ENCODE peak calls at places on chromosomes 7 and 10, in six cellular contexts. One of them, this sample, is unnamed.

GRCh38 chr7:132577206-132578049 is 1.2 kb upstream of the PLXNA4 start:
- DNase-seq in esophagus squamous epithelium: no peak
- DNase-seq in NB4: peak; percentile 44
- DNase-seq in spleen: no peak
- DNase-seq in Peyer's patch: peak; percentile 49
- DNase-seq in transverse colon: peak; percentile 42
- DNase-seq in this sample: peak; percentile 43

GRCh38 chr7:153099235-153099634 is 339.7 kb downstream of the ACTR3B start:
- DNase-seq in esophagus squamous epithelium: no peak
- DNase-seq in NB4: no peak
- DNase-seq in spleen: no peak
- DNase-seq in Peyer's patch: no peak
- DNase-seq in transverse colon: no peak
- DNase-seq in this sample: no peak

GRCh38 chr10:56874950-56875349 is 513.9 kb upstream of the ZWINT start:
- DNase-seq in esophagus squamous epithelium: no peak
- DNase-seq in NB4: no peak
- DNase-seq in spleen: no peak
- DNase-seq in Peyer's patch: no peak
- DNase-seq in transverse colon: no peak
- DNase-seq in this sample: no peak

GRCh38 chr10:85105614-85106013 is 777.2 kb downstream of the CCSER2 start:
- DNase-seq in esophagus squamous epithelium: no peak
- DNase-seq in NB4: peak; percentile 3
- DNase-seq in spleen: no peak
- DNase-seq in Peyer's patch: no peak
- DNase-seq in transverse colon: no peak
- DNase-seq in this sample: no peak

GRCh38 chr10:89474452-89474851 is 60.1 kb downstream of the IFIT5 start:
- DNase-seq in esophagus squamous epithelium: no peak
- DNase-seq in NB4: no peak
- DNase-seq in spleen: no peak
- DNase-seq in Peyer's patch: no peak
- DNase-seq in transverse colon: no peak
- DNase-seq in this sample: no peak

GRCh38 chr7:29865526-29865925 is 59.2 kb downstream of the WIPF3 start:
- DNase-seq in esophagus squamous epithelium: no peak
- DNase-seq in NB4: no peak
- DNase-seq in spleen: no peak
- DNase-seq in Peyer's patch: no peak
- DNase-seq in transverse colon: no peak
- DNase-seq in this sample: no peak

GRCh38 chr7:92932450-92932849 is 96.1 kb upstream of the CDK6 start:
- DNase-seq in esophagus squamous epithelium: no peak
- DNase-seq in NB4: peak; percentile 25
- DNase-seq in spleen: no peak
- DNase-seq in Peyer's patch: no peak
- DNase-seq in transverse colon: no peak
- DNase-seq in this sample: no peak

GRCh38 chr10:70169661-70170364 is 501 bp downstream of the SAR1A start:
- DNase-seq in esophagus squamous epithelium: no peak
- DNase-seq in NB4: peak; percentile 48
- DNase-seq in spleen: no peak
- DNase-seq in Peyer's patch: no peak
- DNase-seq in transverse colon: no peak
- DNase-seq in this sample: no peak

GRCh38 chr10:5284311-5285057 is 80.3 kb upstream of the UCN3 start:
- DNase-seq in esophagus squamous epithelium: no peak
- DNase-seq in NB4: peak; percentile 86
- DNase-seq in spleen: no peak
- DNase-seq in Peyer's patch: no peak
- DNase-seq in transverse colon: no peak
- DNase-seq in this sample: no peak

GRCh38 chr10:12594448-12594944 is 245.1 kb downstream of the CAMK1D start:
- DNase-seq in esophagus squamous epithelium: no peak
- DNase-seq in NB4: no peak
- DNase-seq in spleen: no peak
- DNase-seq in Peyer's patch: peak; percentile 77
- DNase-seq in transverse colon: peak; percentile 35
- DNase-seq in this sample: peak; percentile 68

GRCh38 chr7:106640368-106641141 is 20.4 kb downstream of the CCDC71L start:
- DNase-seq in esophagus squamous epithelium: no peak
- DNase-seq in NB4: no peak
- DNase-seq in spleen: no peak
- DNase-seq in Peyer's patch: no peak
- DNase-seq in transverse colon: no peak
- DNase-seq in this sample: no peak

GRCh38 chr10:7484456-7485266 is 73.8 kb upstream of the SFMBT2 start:
- DNase-seq in esophagus squamous epithelium: no peak
- DNase-seq in NB4: peak; percentile 71
- DNase-seq in spleen: no peak
- DNase-seq in Peyer's patch: peak; percentile 83
- DNase-seq in transverse colon: peak; percentile 40
- DNase-seq in this sample: no peak

GRCh38 chr7:155462163-155462735 is 4.3 kb downstream of the EN2 start:
- DNase-seq in esophagus squamous epithelium: no peak
- DNase-seq in NB4: no peak
- DNase-seq in spleen: peak; percentile 56
- DNase-seq in Peyer's patch: no peak
- DNase-seq in transverse colon: no peak
- DNase-seq in this sample: no peak

GRCh38 chr10:24041030-24041429 is 167.9 kb upstream of the KIAA1217 start:
- DNase-seq in esophagus squamous epithelium: no peak
- DNase-seq in NB4: no peak
- DNase-seq in spleen: no peak
- DNase-seq in Peyer's patch: no peak
- DNase-seq in transverse colon: no peak
- DNase-seq in this sample: no peak

GRCh38 chr10:21368728-21369425 is 156.6 kb downstream of the SKIDA1 start:
- DNase-seq in esophagus squamous epithelium: no peak
- DNase-seq in NB4: no peak
- DNase-seq in spleen: no peak
- DNase-seq in Peyer's patch: no peak
- DNase-seq in transverse colon: no peak
- DNase-seq in this sample: no peak

GRCh38 chr10:132402781-132403241 is 5.8 kb downstream of the PWWP2B start:
- DNase-seq in esophagus squamous epithelium: no peak
- DNase-seq in NB4: no peak
- DNase-seq in spleen: peak; percentile 76
- DNase-seq in Peyer's patch: no peak
- DNase-seq in transverse colon: no peak
- DNase-seq in this sample: no peak

GRCh38 chr7:140205600-140205999 is 28.8 kb upstream of the KDM7A start:
- DNase-seq in esophagus squamous epithelium: no peak
- DNase-seq in NB4: no peak
- DNase-seq in spleen: no peak
- DNase-seq in Peyer's patch: no peak
- DNase-seq in transverse colon: no peak
- DNase-seq in this sample: no peak

DNA sequence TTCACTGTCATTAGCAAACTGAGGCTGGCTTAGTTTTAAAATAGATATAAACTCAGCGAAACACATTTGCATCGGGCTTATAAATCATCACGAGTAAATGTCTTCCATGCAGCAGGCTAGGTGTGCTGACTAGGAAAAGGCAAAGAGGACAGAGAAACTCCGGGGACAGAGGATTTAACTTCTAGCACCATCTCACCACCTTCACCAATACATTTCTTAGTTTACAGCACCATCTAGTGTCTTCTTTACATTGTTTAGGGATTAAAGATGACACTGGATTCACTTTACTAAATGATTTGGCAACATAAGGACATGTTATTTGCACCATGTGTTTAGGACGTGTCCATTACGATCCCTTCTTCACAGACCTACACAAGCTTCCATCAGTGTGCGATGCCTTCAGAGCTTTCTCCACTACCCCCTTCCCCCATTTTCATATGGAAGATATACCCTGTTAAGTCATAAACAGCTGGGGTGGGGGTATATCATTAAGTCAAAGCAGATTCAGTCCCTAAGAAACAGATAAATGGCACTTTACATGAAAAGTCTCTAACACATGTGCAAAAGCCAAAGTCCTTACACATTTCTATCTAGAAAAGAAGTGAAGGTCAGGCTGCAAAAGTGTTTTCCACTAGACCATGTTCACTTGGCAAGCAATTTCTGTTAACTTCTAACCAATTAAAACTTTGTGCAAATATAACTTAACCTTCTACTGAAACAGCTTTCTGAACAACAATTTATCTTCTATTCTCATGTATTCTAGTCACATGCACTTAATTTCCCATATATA is 103.3 kb downstream of the GRB10 start:
- DNase-seq in esophagus squamous epithelium: no peak
- DNase-seq in NB4: peak; percentile 68
- DNase-seq in spleen: no peak
- DNase-seq in Peyer's patch: no peak
- DNase-seq in transverse colon: no peak
- DNase-seq in this sample: no peak
- TF ChIP-seq CTCF in esophagus squamous epithelium: no peak
- TF ChIP-seq CTCF in NB4: peak; percentile 8
- TF ChIP-seq CTCF in spleen: peak; percentile 54
- TF ChIP-seq CTCF in Peyer's patch: no peak
- TF ChIP-seq CTCF in transverse colon: peak; percentile 31
- TF ChIP-seq CTCF in this sample: no peak

DNA sequence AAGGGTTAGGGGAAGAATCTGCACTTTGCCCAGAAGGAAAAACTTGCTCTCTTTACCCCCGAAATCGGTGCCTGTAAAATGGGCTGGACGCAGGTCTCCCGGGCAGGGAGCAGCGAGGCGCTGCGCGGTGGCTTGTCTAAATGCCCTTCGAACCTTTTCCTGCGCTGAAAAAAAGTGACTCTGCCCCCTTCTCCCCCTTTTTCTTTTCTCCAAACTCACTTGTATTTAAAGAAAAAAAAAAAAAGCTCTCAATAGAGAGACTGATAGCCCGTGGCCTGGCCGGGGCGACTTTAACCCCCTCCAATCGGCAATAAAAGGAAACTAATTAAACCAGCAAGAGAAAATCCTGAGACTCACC is 286 bp downstream of the SP8 start:
- DNase-seq in esophagus squamous epithelium: no peak
- DNase-seq in NB4: no peak
- DNase-seq in spleen: no peak
- DNase-seq in Peyer's patch: no peak
- DNase-seq in transverse colon: no peak
- DNase-seq in this sample: no peak
- H3K4me3 ChIP-seq in esophagus squamous epithelium: peak overlapping the region; percentile 0
- H3K4me3 ChIP-seq in NB4: peak overlapping the region; percentile 58
- H3K4me3 ChIP-seq in spleen: peak overlapping the region; percentile 18
- H3K4me3 ChIP-seq in Peyer's patch: no peak overlapping the region
- H3K4me3 ChIP-seq in transverse colon: no peak overlapping the region
- H3K4me3 ChIP-seq in this sample: peak overlapping the region; percentile 13

GRCh38 chr7:129843365-129843898 is 109.3 kb downstream of the UBE2H start:
- DNase-seq in esophagus squamous epithelium: no peak
- DNase-seq in NB4: no peak
- DNase-seq in spleen: no peak
- DNase-seq in Peyer's patch: no peak
- DNase-seq in transverse colon: no peak
- DNase-seq in this sample: no peak

GRCh38 chr7:129848436-129848835 is 104.3 kb downstream of the UBE2H start:
- DNase-seq in esophagus squamous epithelium: no peak
- DNase-seq in NB4: no peak
- DNase-seq in spleen: no peak
- DNase-seq in Peyer's patch: no peak
- DNase-seq in transverse colon: no peak
- DNase-seq in this sample: no peak

GRCh38 chr7:129845972-129846327 is 106.8 kb downstream of the UBE2H start:
- DNase-seq in esophagus squamous epithelium: no peak
- DNase-seq in NB4: peak; percentile 35
- DNase-seq in spleen: no peak
- DNase-seq in Peyer's patch: no peak
- DNase-seq in transverse colon: no peak
- DNase-seq in this sample: peak; percentile 28

GRCh38 chr7:129843982-129844840 is 108.5 kb downstream of the UBE2H start:
- DNase-seq in esophagus squamous epithelium: no peak
- DNase-seq in NB4: peak; percentile 80
- DNase-seq in spleen: no peak
- DNase-seq in Peyer's patch: no peak
- DNase-seq in transverse colon: no peak
- DNase-seq in this sample: no peak

DNA sequence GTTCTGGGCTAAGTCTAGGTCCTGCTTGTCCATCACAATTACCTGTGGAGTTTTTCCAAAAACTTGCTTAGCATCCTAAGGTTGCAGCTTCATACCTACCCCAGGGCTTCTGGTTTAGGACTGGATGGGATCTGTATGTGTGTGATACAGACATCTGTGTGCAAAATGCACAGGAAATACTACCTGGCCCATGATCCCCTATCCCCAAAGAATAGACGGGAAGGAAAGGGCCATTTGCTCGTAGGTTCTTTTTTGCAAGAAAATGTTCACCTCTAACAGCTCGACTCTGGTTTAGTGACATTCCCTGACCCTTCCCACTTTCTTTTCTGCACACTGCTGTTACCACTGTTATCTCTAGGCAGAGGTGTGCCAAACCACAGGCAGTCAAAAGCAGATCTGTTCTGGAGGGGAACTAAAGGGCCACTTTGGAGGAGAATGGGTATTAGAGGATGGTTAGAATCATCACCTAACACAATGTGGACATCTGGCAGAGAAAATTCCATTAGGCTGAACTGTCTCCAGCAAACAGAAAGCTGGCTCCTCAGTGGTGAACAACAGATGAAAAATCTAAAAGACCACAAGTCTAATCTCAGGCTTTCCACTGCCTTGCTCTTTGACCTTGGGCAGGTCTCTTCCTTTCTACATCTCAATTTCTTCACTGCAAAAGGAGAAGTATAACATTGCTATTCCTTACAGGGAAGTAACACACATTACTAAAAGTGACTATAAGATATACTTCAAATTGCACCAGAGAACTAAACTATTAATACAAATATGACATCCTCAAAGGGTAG is 107.4 kb downstream of the UBE2H start:
- DNase-seq in esophagus squamous epithelium: no peak
- DNase-seq in NB4: peak; percentile 59
- DNase-seq in spleen: no peak
- DNase-seq in Peyer's patch: no peak
- DNase-seq in transverse colon: no peak
- DNase-seq in this sample: no peak
- TF ChIP-seq POLR2A in esophagus squamous epithelium: no peak
- TF ChIP-seq POLR2A in NB4: no peak
- TF ChIP-seq POLR2A in spleen: no peak
- TF ChIP-seq POLR2A in Peyer's patch: no peak
- TF ChIP-seq POLR2A in transverse colon: no peak
- TF ChIP-seq POLR2A in this sample: no peak

GRCh38 chr7:117313582-117313981 is 9.3 kb downstream of the WNT2 start:
- DNase-seq in esophagus squamous epithelium: no peak
- DNase-seq in NB4: no peak
- DNase-seq in spleen: no peak
- DNase-seq in Peyer's patch: no peak
- DNase-seq in transverse colon: no peak
- DNase-seq in this sample: no peak

GRCh38 chr7:117308891-117309290 is 14.0 kb downstream of the WNT2 start:
- DNase-seq in esophagus squamous epithelium: no peak
- DNase-seq in NB4: peak; percentile 20
- DNase-seq in spleen: no peak
- DNase-seq in Peyer's patch: no peak
- DNase-seq in transverse colon: no peak
- DNase-seq in this sample: no peak

DNA sequence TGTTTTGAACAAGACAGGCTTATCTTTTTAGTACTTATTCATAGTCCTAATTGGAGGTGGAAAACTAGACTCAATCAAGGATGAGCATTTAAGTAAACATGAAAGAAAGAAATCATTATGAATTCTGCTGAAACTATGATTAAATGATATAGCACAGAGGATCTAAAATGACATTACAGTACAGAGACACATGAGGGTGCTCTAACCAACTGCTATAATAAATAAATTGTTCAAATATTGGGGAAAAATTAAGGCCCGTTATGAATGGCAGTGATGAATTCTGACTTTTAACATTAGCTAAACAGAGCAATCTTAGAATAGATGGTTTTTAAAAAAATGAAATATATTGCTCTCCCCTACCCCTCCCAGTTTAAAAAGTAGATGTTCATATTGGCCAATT is 10.3 kb downstream of the WNT2 start:
- DNase-seq in esophagus squamous epithelium: no peak
- DNase-seq in NB4: no peak
- DNase-seq in spleen: no peak
- DNase-seq in Peyer's patch: no peak
- DNase-seq in transverse colon: no peak
- DNase-seq in this sample: no peak
- TF ChIP-seq CTCF in esophagus squamous epithelium: no peak
- TF ChIP-seq CTCF in NB4: no peak
- TF ChIP-seq CTCF in spleen: no peak
- TF ChIP-seq CTCF in Peyer's patch: no peak
- TF ChIP-seq CTCF in transverse colon: no peak
- TF ChIP-seq CTCF in this sample: no peak

This sample was measured in lower leg skin.